ENCODE peak calls at places on chromosomes 12 and 14, in five cellular contexts. D is nucleus accumbens, R is T-cell, X is kidney tubule cell, K is adrenal gland. S is an unnamed sample.

GRCh38 chr14:103890836-103891666 is 37.2 kb upstream of the TDRD9 start:
- DNase-seq in D (no peak), R (no peak), X (peak), K (peak), S (no peak)

GRCh38 chr12:16562413-16562812 is 43.5 kb downstream of the LMO3 start:
- DNase-seq in D (no peak), R (no peak), X (no peak), K (no peak), S (no peak)

GRCh38 chr14:96493178-96493577 is 9.0 kb upstream of the PAPOLA start:
- DNase-seq in D (no peak), R (no peak), X (no peak), K (no peak), S (no peak)

GRCh38 chr12:120841525-120841924 is 62.6 kb downstream of the SPPL3 start:
- DNase-seq in D (no peak), R (no peak), X (no peak), K (no peak), S (no peak)

GRCh38 chr12:114608509-114608908 is 75.5 kb downstream of the TBX3 start:
- DNase-seq in D (no peak), R (no peak), X (no peak), K (no peak), S (no peak)

GRCh38 chr12:65962921-65963883 is 138.9 kb downstream of the HMGA2 start:
- DNase-seq in D (no peak), R (peak), X (peak), K (peak), S (no peak)

GRCh38 chr14:36522972-36523685 is 3.1 kb upstream of the NKX2-1 start:
- DNase-seq in D (no peak), R (no peak), X (no peak), K (no peak), S (no peak)

GRCh38 chr12:68565391-68565903 is 45.3 kb upstream of the RAP1B start:
- DNase-seq in D (no peak), R (no peak), X (peak), K (no peak), S (peak)

GRCh38 chr14:39734306-39734705 is 302.1 kb upstream of the FBXO33 start:
- DNase-seq in D (no peak), R (no peak), X (no peak), K (no peak), S (no peak)

GRCh38 chr14:28298156-28298555 is 468.4 kb upstream of the FOXG1 start:
- DNase-seq in D (no peak), R (no peak), X (no peak), K (no peak), S (no peak)